ENCODE peak calls at places on chromosomes 16 and 17, in five cellular contexts. One of them, this sample, is unnamed. For H3K4me1, the result is how much of the 10 kb centered on the place peaks cover.

GRCh38 chr17:22171631-22172030 is 479.3 kb downstream of the KCNJ18 start:
- DNase-seq in gastrocnemius medialis: no peak
- DNase-seq in A549: no peak
- DNase-seq in heart right ventricle: no peak
- DNase-seq in GM12878: no peak
- DNase-seq in this sample: no peak

GRCh38 chr17:69608808-69609494 is 194.5 kb downstream of the MAP2K6 start:
- DNase-seq in A549: peak
- DNase-seq in gastrocnemius medialis: peak
- DNase-seq in GM12878: no peak
- DNase-seq in heart right ventricle: peak
- DNase-seq in this sample: peak

GRCh38 chr17:20157078-20157360 is 147.9 kb downstream of the SPECC1 start:
- DNase-seq in gastrocnemius medialis: no peak
- DNase-seq in heart right ventricle: no peak
- DNase-seq in A549: no peak
- DNase-seq in GM12878: no peak
- DNase-seq in this sample: no peak

GRCh38 chr16:1572664-1573063 is 39.2 kb downstream of the TMEM204 start:
- DNase-seq in GM12878: no peak
- DNase-seq in gastrocnemius medialis: no peak
- DNase-seq in heart right ventricle: no peak
- DNase-seq in A549: no peak
- DNase-seq in this sample: no peak

GRCh38 chr17:72151565-72152391 is 31.0 kb downstream of the SOX9 start:
- DNase-seq in gastrocnemius medialis: no peak
- DNase-seq in heart right ventricle: peak
- DNase-seq in A549: peak
- DNase-seq in GM12878: no peak
- DNase-seq in this sample: no peak

GRCh38 chr16:3259097-3259496 is 2.7 kb upstream of the MEFV start:
- DNase-seq in GM12878: no peak
- DNase-seq in heart right ventricle: peak
- DNase-seq in A549: no peak
- DNase-seq in gastrocnemius medialis: peak
- DNase-seq in this sample: no peak

GRCh38 chr17:1227917-1228751 is 42.1 kb upstream of the BHLHA9 start:
- DNase-seq in GM12878: peak
- DNase-seq in A549: no peak
- DNase-seq in heart right ventricle: peak
- DNase-seq in gastrocnemius medialis: no peak
- DNase-seq in this sample: peak

GRCh38 chr16:84313921-84314320 is 19.2 kb downstream of the WFDC1 start:
- DNase-seq in A549: no peak
- DNase-seq in GM12878: no peak
- DNase-seq in heart right ventricle: no peak
- DNase-seq in gastrocnemius medialis: no peak
- DNase-seq in this sample: no peak

GRCh38 chr17:57373071-57373470 is 116.7 kb downstream of the MSI2 start:
- DNase-seq in gastrocnemius medialis: no peak
- DNase-seq in A549: no peak
- DNase-seq in GM12878: no peak
- DNase-seq in heart right ventricle: no peak
- DNase-seq in this sample: no peak
- H3K4me1 ChIP-seq in gastrocnemius medialis: under half
- H3K4me1 ChIP-seq in A549: half or more
- H3K4me1 ChIP-seq in GM12878: under half
- H3K4me1 ChIP-seq in heart right ventricle: under half
- H3K4me1 ChIP-seq in this sample: under half

DNA sequence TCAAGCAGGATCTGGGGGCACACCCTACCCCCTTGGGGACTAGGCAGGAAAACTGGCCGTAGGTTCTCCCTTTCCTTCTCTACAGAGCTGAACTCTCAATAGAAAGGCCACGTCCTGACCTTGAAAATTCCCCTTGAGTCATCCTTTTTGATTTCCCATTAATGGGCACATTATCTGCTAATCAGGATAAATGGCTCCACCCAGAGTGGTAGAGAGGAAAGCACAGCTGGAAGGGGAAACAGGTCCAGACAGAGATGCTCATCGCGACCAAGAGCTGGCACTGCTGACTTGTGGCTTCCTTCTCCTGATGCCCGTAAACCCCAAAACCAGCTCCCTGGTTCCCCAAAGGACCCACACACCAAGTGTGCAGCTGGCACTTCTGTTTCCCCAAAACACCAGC is 206.5 kb upstream of the CDH5 start:
- DNase-seq in heart right ventricle: no peak
- DNase-seq in GM12878: no peak
- DNase-seq in A549: no peak
- DNase-seq in gastrocnemius medialis: no peak
- DNase-seq in this sample: no peak
- TF ChIP-seq CTCF in heart right ventricle: no peak
- TF ChIP-seq CTCF in GM12878: no peak
- TF ChIP-seq CTCF in A549: no peak
- TF ChIP-seq CTCF in gastrocnemius medialis: no peak
- TF ChIP-seq CTCF in this sample: no peak

GRCh38 chr16:8961811-8962390 is 1.8 kb downstream of the USP7 start:
- DNase-seq in A549: no peak
- DNase-seq in GM12878: no peak
- DNase-seq in gastrocnemius medialis: no peak
- DNase-seq in heart right ventricle: no peak
- DNase-seq in this sample: no peak
- H3K4me1 ChIP-seq in A549: half or more
- H3K4me1 ChIP-seq in GM12878: under half
- H3K4me1 ChIP-seq in gastrocnemius medialis: half or more
- H3K4me1 ChIP-seq in heart right ventricle: half or more
- H3K4me1 ChIP-seq in this sample: under half

GRCh38 chr17:30716461-30717289 is 107.8 kb downstream of the CRLF3 start:
- DNase-seq in gastrocnemius medialis: no peak
- DNase-seq in A549: peak
- DNase-seq in heart right ventricle: no peak
- DNase-seq in GM12878: no peak
- DNase-seq in this sample: no peak
- TF ChIP-seq CTCF in gastrocnemius medialis: no peak
- TF ChIP-seq CTCF in A549: peak
- TF ChIP-seq CTCF in heart right ventricle: no peak
- TF ChIP-seq CTCF in GM12878: peak
- TF ChIP-seq CTCF in this sample: peak